ENCODE peak calls at places on chromosomes 13 and 19, in ten cellular contexts. D is astrocyte; E is heart right ventricle; I is iPS DF 6.9; Y is tibial nerve; U is upper lobe of left lung; O is naive thymus-derived CD4-positive, alpha-beta T cell; J is mesendoderm; Q is kidney; B is CD4-positive, alpha-beta memory T cell. R is an unnamed sample. For H3K36me3, the result is how much of the 10 kb centered on the place peaks cover.

GRCh38 chr19:4393947-4394590 is 6.3 kb downstream of the SH3GL1 start:
- DNase-seq in D (peak), E (no peak), I (no peak), Y (no peak), U (no peak), O (no peak), J (peak), Q (no peak), B (no peak), R (no peak)

GRCh38 chr19:40571005-40571318 is 5.7 kb upstream of the SHKBP1 start:
- DNase-seq in D (no peak), E (no peak), I (no peak), Y (no peak), U (no peak), O (no peak), J (no peak), Q (peak), B (no peak), R (no peak)

GRCh38 chr13:109783815-109784589 is 2.4 kb downstream of the IRS2 start:
- DNase-seq in D (no peak), E (no peak), I (no peak), Y (no peak), U (peak), O (peak), J (no peak), Q (peak), B (peak), R (no peak)

GRCh38 chr19:4583961-4584669 is 24.6 kb upstream of the SEMA6B start:
- DNase-seq in D (peak), E (no peak), I (no peak), Y (no peak), U (peak), O (peak), J (peak), Q (peak), B (no peak), R (no peak)

GRCh38 chr13:34411177-34411576 is 530.9 kb upstream of the NBEA start:
- DNase-seq in D (no peak), E (no peak), I (no peak), Y (no peak), U (no peak), O (no peak), J (no peak), Q (no peak), B (no peak), R (no peak)

GRCh38 chr19:10142701-10143375 is 23.1 kb upstream of the EIF3G start:
- DNase-seq in D (no peak), E (no peak), I (no peak), Y (no peak), U (peak), O (no peak), J (no peak), Q (no peak), B (peak), R (peak)

GRCh38 chr19:6720369-6721112 is at the start of gene C3:
- DNase-seq in D (no peak), E (peak), I (no peak), Y (peak), U (no peak), O (no peak), J (no peak), Q (peak), B (no peak), R (no peak)

GRCh38 chr13:110400786-110401533 is 93.9 kb downstream of the COL4A2 start:
- DNase-seq in D (peak), E (peak), I (no peak), Y (no peak), U (no peak), O (no peak), J (no peak), Q (no peak), B (no peak), R (no peak)

GRCh38 chr13:35333157-35333556 is 143.3 kb downstream of the MAB21L1 start:
- DNase-seq in D (no peak), E (no peak), I (no peak), Y (no peak), U (no peak), O (no peak), J (no peak), Q (no peak), B (no peak), R (no peak)

GRCh38 chr19:14440049-14440448 is 6.9 kb downstream of the PKN1 start:
- DNase-seq in D (no peak), E (peak), I (no peak), Y (peak), U (peak), O (peak), J (no peak), Q (peak), B (peak), R (peak)

GRCh38 chr13:28147489-28147888 is 9.1 kb downstream of the PAN3 start:
- DNase-seq in D (no peak), E (no peak), I (no peak), Y (no peak), U (no peak), O (no peak), J (no peak), Q (no peak), B (no peak), R (no peak)

GRCh38 chr19:53871448-53871847 is 3.8 kb downstream of the MYADM start:
- DNase-seq in D (no peak), E (no peak), I (no peak), Y (no peak), U (no peak), O (no peak), J (no peak), Q (no peak), B (no peak), R (no peak)

GRCh38 chr13:48783181-48783630 is 129.5 kb downstream of the CYSLTR2 start:
- DNase-seq in D (peak), E (peak), I (no peak), Y (peak), U (no peak), O (no peak), J (no peak), Q (peak), B (no peak), R (no peak)

GRCh38 chr13:113786262-113786841 is 27.3 kb downstream of the TMEM255B start:
- DNase-seq in D (peak), E (no peak), I (no peak), Y (no peak), U (no peak), O (no peak), J (no peak), Q (no peak), B (peak), R (no peak)

GRCh38 chr13:24842533-24843278 is 78.7 kb downstream of the RNF17 start:
- DNase-seq in D (no peak), E (no peak), I (no peak), Y (no peak), U (no peak), O (no peak), J (no peak), Q (no peak), B (no peak), R (no peak)

GRCh38 chr13:28329395-28330158 is 165.4 kb downstream of the FLT1 start:
- DNase-seq in D (peak), E (peak), I (no peak), Y (no peak), U (no peak), O (no peak), J (no peak), Q (no peak), B (no peak), R (no peak)

GRCh38 chr19:45508931-45509691 is 1.8 kb downstream of the VASP start:
- DNase-seq in D (peak), E (peak), I (no peak), Y (peak), U (peak), O (peak), J (peak), Q (peak), B (no peak), R (no peak)

GRCh38 chr19:51698296-51698695 is 5.2 kb downstream of the SPACA6 start:
- DNase-seq in D (peak), E (no peak), I (no peak), Y (no peak), U (no peak), O (no peak), J (no peak), Q (no peak), B (no peak), R (no peak)

GRCh38 chr19:5880604-5881078 is 10.3 kb upstream of the FUT5 start:
- DNase-seq in D (peak), E (peak), I (no peak), Y (no peak), U (peak), O (no peak), J (peak), Q (peak), B (no peak), R (no peak)

GRCh38 chr13:52786747-52787146 is 47.1 kb upstream of the CNMD start:
- DNase-seq in D (no peak), E (no peak), I (no peak), Y (no peak), U (no peak), O (no peak), J (no peak), Q (no peak), B (no peak), R (no peak)

GRCh38 chr13:84609716-84610115 is 727.4 kb upstream of the SLITRK1 start:
- DNase-seq in D (peak), E (no peak), I (no peak), Y (no peak), U (no peak), O (no peak), J (no peak), Q (no peak), B (no peak), R (no peak)

GRCh38 chr19:7471696-7472620 is 16.9 kb downstream of the PEX11G start:
- DNase-seq in D (no peak), E (no peak), I (no peak), Y (no peak), U (no peak), O (no peak), J (no peak), Q (no peak), B (no peak), R (no peak)

GRCh38 chr13:49645451-49645850 is 17.1 kb downstream of the ARL11 start:
- DNase-seq in D (no peak), E (no peak), I (no peak), Y (no peak), U (no peak), O (no peak), J (no peak), Q (no peak), B (no peak), R (no peak)

GRCh38 chr19:55676384-55676783 is 1.4 kb downstream of the EPN1 start:
- DNase-seq in D (no peak), E (no peak), I (no peak), Y (no peak), U (no peak), O (no peak), J (no peak), Q (no peak), B (no peak), R (no peak)

GRCh38 chr19:30070970-30071632 is 129.1 kb downstream of the URI1 start:
- DNase-seq in D (no peak), E (peak), I (no peak), Y (no peak), U (peak), O (no peak), J (no peak), Q (peak), B (no peak), R (no peak)

GRCh38 chr13:77563110-77563509 is 27.6 kb downstream of the SCEL start:
- DNase-seq in D (peak), E (no peak), I (no peak), Y (no peak), U (no peak), O (no peak), J (no peak), Q (no peak), B (no peak), R (no peak)

GRCh38 chr13:74708629-74709028 is 574.4 kb upstream of the KLF12 start:
- DNase-seq in D (no peak), E (no peak), I (no peak), Y (no peak), U (no peak), O (no peak), J (no peak), Q (no peak), B (no peak), R (no peak)

GRCh38 chr13:19606152-19606551 is 27.3 kb upstream of the MPHOSPH8 start:
- DNase-seq in D (no peak), E (no peak), I (no peak), Y (no peak), U (no peak), O (no peak), J (no peak), Q (no peak), B (no peak), R (no peak)

GRCh38 chr13:25292301-25292700 is 5.0 kb upstream of the MTMR6 start:
- DNase-seq in D (peak), E (no peak), I (no peak), Y (no peak), U (no peak), O (no peak), J (peak), Q (no peak), B (peak), R (no peak)

GRCh38 chr13:29362849-29363604 is 232.5 kb downstream of the SLC7A1 start:
- DNase-seq in D (peak), E (peak), I (peak), Y (peak), U (no peak), O (no peak), J (peak), Q (no peak), B (peak), R (peak)

GRCh38 chr19:46994141-46994686 is 25.4 kb upstream of the NPAS1 start:
- DNase-seq in D (no peak), E (no peak), I (no peak), Y (no peak), U (no peak), O (no peak), J (no peak), Q (no peak), B (no peak), R (no peak)
- H3K27ac ChIP-seq in D (no peak), E (peak), I (no peak), Y (no peak), U (no peak), O (no peak), J (no peak), Q (no peak), B (no peak), R (no peak)

DNA sequence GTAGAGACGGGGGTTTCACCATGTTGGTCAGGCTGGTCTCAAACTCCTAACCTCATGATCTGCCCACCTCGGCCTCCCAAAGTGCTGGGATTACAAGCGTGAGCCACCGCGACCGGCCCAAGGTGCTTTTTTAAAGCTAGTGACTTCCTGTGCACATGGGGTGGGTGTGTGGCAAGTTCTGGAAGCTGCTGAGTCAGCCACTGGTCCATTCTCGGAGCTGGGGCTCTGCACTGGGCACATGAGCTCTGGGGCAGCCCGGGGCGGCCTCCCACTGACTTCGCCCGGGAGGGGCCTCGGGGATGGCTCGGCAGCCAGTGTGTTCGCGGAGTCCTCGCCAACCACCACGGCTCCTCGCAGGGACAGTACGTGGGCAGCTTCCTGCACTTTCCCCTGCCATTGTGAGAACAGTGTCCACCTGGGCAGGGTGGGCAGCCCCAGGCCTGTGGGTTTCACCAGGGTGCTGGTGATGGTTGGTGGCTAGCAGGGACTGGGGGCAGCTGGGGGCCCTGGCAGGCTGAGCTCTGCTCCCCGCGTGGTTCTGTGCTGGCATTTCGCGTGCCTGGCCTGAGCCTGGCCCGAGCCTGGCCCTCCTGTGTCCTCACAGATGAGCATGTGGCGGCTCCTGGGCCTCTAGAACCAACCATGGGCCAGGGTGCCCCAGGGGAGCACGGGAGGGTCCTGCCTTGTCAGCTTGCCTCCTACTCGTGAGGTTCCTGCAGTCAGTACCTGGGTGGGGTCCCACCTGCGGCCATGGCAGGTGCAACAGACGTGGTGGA is 12.2 kb downstream of the CBARP start:
- DNase-seq in D (no peak), E (no peak), I (no peak), Y (no peak), U (no peak), O (no peak), J (no peak), Q (no peak), B (no peak), R (no peak)
- H3K36me3 ChIP-seq in D (under half), E (half or more), I (under half), Y (half or more), U (half or more), O (under half), J (under half), Q (under half), B (under half), R (under half)

GRCh38 chr13:101457176-101457575 is 4.7 kb downstream of the ITGBL1 start:
- DNase-seq in D (no peak), E (no peak), I (no peak), Y (no peak), U (no peak), O (no peak), J (no peak), Q (no peak), B (no peak), R (no peak)
- H3K27ac ChIP-seq in D (no peak), E (no peak), I (no peak), Y (no peak), U (no peak), O (no peak), J (no peak), Q (no peak), B (no peak), R (no peak)

GRCh38 chr13:95603887-95604533 is 40.5 kb downstream of the DZIP1 start:
- DNase-seq in D (peak), E (no peak), I (no peak), Y (no peak), U (peak), O (no peak), J (no peak), Q (peak), B (no peak), R (no peak)

GRCh38 chr13:95607363-95607762 is 37.1 kb downstream of the DZIP1 start:
- DNase-seq in D (peak), E (no peak), I (no peak), Y (no peak), U (no peak), O (no peak), J (no peak), Q (no peak), B (no peak), R (no peak)

GRCh38 chr13:95604534-95604915 is 40.0 kb downstream of the DZIP1 start:
- DNase-seq in D (peak), E (no peak), I (no peak), Y (no peak), U (no peak), O (no peak), J (no peak), Q (no peak), B (no peak), R (no peak)

GRCh38 chr13:95608640-95609280 is 35.7 kb downstream of the DZIP1 start:
- DNase-seq in D (no peak), E (no peak), I (no peak), Y (no peak), U (no peak), O (no peak), J (no peak), Q (no peak), B (no peak), R (no peak)

DNA sequence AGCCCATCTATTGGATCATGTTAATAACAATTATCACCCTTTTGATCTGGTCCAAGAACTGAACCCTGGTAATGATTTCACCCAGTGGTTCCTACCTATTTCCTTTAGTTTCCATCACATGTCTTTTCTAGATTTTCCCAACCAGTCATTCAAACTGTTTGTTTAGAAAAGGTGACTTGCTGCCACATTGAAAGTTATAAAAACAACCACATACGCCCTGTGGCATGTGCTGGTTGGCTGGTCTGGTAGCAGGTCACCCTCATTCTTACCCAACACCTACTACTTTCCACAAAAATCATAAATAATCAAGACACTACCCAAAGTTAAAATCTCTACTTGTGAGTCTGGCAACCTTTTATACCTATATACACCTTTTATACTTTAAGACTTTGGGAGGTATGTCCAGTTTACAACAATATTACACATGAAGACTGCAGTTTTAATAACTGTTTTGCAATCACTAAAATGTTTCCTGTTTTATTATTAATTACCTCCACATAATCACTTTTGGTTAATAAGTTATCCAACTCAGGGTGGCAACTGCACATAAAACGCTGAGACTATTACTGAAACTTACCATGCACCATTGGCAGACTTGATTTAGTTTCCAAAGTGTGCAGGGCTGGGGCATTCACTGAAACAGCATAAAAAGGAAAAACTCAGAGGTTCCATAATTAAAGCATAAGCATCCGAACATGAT is 38.9 kb downstream of the DZIP1 start:
- DNase-seq in D (no peak), E (no peak), I (no peak), Y (no peak), U (no peak), O (no peak), J (no peak), Q (no peak), B (no peak), R (no peak)
- H3K36me3 ChIP-seq in D (under half), E (under half), I (under half), Y (under half), U (under half), O (under half), J (under half), Q (under half), B (under half), R (under half)

GRCh38 chr19:13209797-13210775 is 59.9 kb downstream of the IER2 start:
- DNase-seq in D (no peak), E (no peak), I (no peak), Y (no peak), U (peak), O (no peak), J (no peak), Q (no peak), B (no peak), R (no peak)

GRCh38 chr19:13210941-13211340 is 60.7 kb downstream of the IER2 start:
- DNase-seq in D (no peak), E (no peak), I (no peak), Y (no peak), U (peak), O (no peak), J (no peak), Q (no peak), B (no peak), R (no peak)

GRCh38 chr19:13208131-13208963 is 58.1 kb downstream of the IER2 start:
- DNase-seq in D (peak), E (peak), I (no peak), Y (peak), U (peak), O (peak), J (no peak), Q (peak), B (peak), R (peak)

GRCh38 chr19:13207237-13208130 is 57.3 kb downstream of the IER2 start:
- DNase-seq in D (no peak), E (no peak), I (no peak), Y (no peak), U (peak), O (no peak), J (no peak), Q (peak), B (peak), R (no peak)

GRCh38 chr19:13208964-13209796 is 59.0 kb downstream of the IER2 start:
- DNase-seq in D (no peak), E (no peak), I (no peak), Y (no peak), U (peak), O (no peak), J (no peak), Q (no peak), B (no peak), R (no peak)
- H3K27ac ChIP-seq in D (no peak), E (no peak), I (no peak), Y (no peak), U (peak), O (no peak), J (no peak), Q (no peak), B (no peak), R (no peak)

R was measured in CD8-positive, alpha-beta T cell.